ENCODE peak calls at places on chromosomes 1 and 21, in four cellular contexts. F, U, O and W are unnamed samples.

GRCh38 chr1:193325042-193325441 is 138.6 kb upstream of the B3GALT2 start:
- DNase-seq in F (no peak), U (no peak), O (no peak), W (peak)

GRCh38 chr1:54815086-54815876 is 14.2 kb upstream of the TTC22 start:
- DNase-seq in F (peak), U (no peak), O (no peak), W (no peak)

GRCh38 chr1:108877324-108877812 is 583 bp downstream of the GPSM2 start:
- DNase-seq in F (peak), U (no peak), O (peak), W (peak)

GRCh38 chr1:58317694-58318093 is 228.8 kb downstream of the OMA1 start:
- DNase-seq in F (no peak), U (no peak), O (no peak), W (no peak)

GRCh38 chr1:9041116-9041779 is 15.0 kb upstream of the SLC2A7 start:
- DNase-seq in F (no peak), U (no peak), O (no peak), W (no peak)

GRCh38 chr1:201546093-201546492 is 7.2 kb downstream of the NAV1 start:
- DNase-seq in F (no peak), U (no peak), O (peak), W (no peak)

GRCh38 chr21:45877821-45878469 is 103.6 kb upstream of the COL6A1 start:
- DNase-seq in F (no peak), U (no peak), O (no peak), W (no peak)

GRCh38 chr1:1600861-1601563 is 1.1 kb upstream of the FNDC10 start:
- DNase-seq in F (no peak), U (no peak), O (no peak), W (no peak)

GRCh38 chr1:227888404-227889046 is 59.2 kb downstream of the WNT9A start:
- DNase-seq in F (no peak), U (no peak), O (peak), W (no peak)

GRCh38 chr1:153697873-153698647 is 19.6 kb downstream of the NPR1 start:
- DNase-seq in F (no peak), U (no peak), O (no peak), W (no peak)

GRCh38 chr1:161131721-161132409 is 602 bp downstream of the DEDD start:
- DNase-seq in F (no peak), U (no peak), O (no peak), W (peak)

GRCh38 chr1:67118191-67118590 is 16.6 kb downstream of the C1orf141 start:
- DNase-seq in F (no peak), U (no peak), O (no peak), W (no peak)

GRCh38 chr1:93640656-93641440 is 40.8 kb downstream of the BCAR3 start:
- DNase-seq in F (no peak), U (no peak), O (no peak), W (no peak)

GRCh38 chr1:239386453-239387303 is at the start of gene CHRM3:
- DNase-seq in F (peak), U (no peak), O (peak), W (peak)

GRCh38 chr1:154873321-154873950 is 3.4 kb upstream of the KCNN3 start:
- DNase-seq in F (no peak), U (no peak), O (no peak), W (no peak)

GRCh38 chr1:221576268-221576667 is 165.6 kb downstream of the DUSP10 start:
- DNase-seq in F (peak), U (no peak), O (no peak), W (no peak)

GRCh38 chr21:20946701-20947100 is 51.5 kb upstream of the NCAM2 start:
- DNase-seq in F (no peak), U (no peak), O (no peak), W (no peak)

GRCh38 chr1:213419369-213420030 is 368.5 kb downstream of the RPS6KC1 start:
- DNase-seq in F (no peak), U (no peak), O (no peak), W (no peak)

GRCh38 chr1:8170059-8170835 is 144.1 kb upstream of the ERRFI1 start:
- DNase-seq in F (no peak), U (no peak), O (no peak), W (no peak)

GRCh38 chr21:43817157-43818086 is 28.0 kb downstream of the RRP1 start:
- DNase-seq in F (no peak), U (no peak), O (no peak), W (no peak)

GRCh38 chr1:14090062-14090461 is 390.1 kb downstream of the PRDM2 start:
- DNase-seq in F (no peak), U (no peak), O (no peak), W (no peak)

GRCh38 chr1:29602203-29602602 is 365.9 kb downstream of the PTPRU start:
- DNase-seq in F (no peak), U (no peak), O (no peak), W (no peak)

GRCh38 chr1:190477687-190478192 is at the start of gene BRINP3:
- DNase-seq in F (no peak), U (no peak), O (no peak), W (no peak)

GRCh38 chr1:173097001-173097400 is 46.3 kb upstream of the TNFSF18 start:
- DNase-seq in F (no peak), U (peak), O (no peak), W (peak)

GRCh38 chr1:183164350-183164749 is 21.7 kb upstream of the LAMC2 start:
- DNase-seq in F (peak), U (no peak), O (no peak), W (peak)

GRCh38 chr1:28811766-28812668 is at the start of gene OPRD1:
- DNase-seq in F (no peak), U (no peak), O (peak), W (peak)

GRCh38 chr1:207925210-207925609 is 14.3 kb upstream of the CD34 start:
- DNase-seq in F (peak), U (peak), O (peak), W (no peak)